ENCODE peak calls at places on chromosome 13, in nine cellular contexts. One of them, this sample, is unnamed.

GRCh38 chr13:64051278-64051677 is 2635.6 kb upstream of the PCDH20 start:
- DNase-seq in neural progenitor cell: no peak
- DNase-seq in K562: no peak
- DNase-seq in A549: no peak
- DNase-seq in PC-3: no peak
- DNase-seq in fibroblast of lung: no peak
- DNase-seq in H9: no peak
- DNase-seq in GM12878: no peak
- DNase-seq in MM.1S: no peak
- DNase-seq in this sample: no peak

GRCh38 chr13:112977525-112977924 is 8.5 kb downstream of the MCF2L start:
- DNase-seq in MM.1S: no peak
- DNase-seq in fibroblast of lung: no peak
- DNase-seq in PC-3: no peak
- DNase-seq in K562: no peak
- DNase-seq in GM12878: no peak
- DNase-seq in A549: no peak
- DNase-seq in H9: no peak
- DNase-seq in neural progenitor cell: no peak
- DNase-seq in this sample: no peak

GRCh38 chr13:42883771-42884170 is 102.4 kb downstream of the FAM216B start:
- DNase-seq in H9: no peak
- DNase-seq in K562: no peak
- DNase-seq in A549: no peak
- DNase-seq in MM.1S: no peak
- DNase-seq in fibroblast of lung: peak
- DNase-seq in PC-3: peak
- DNase-seq in GM12878: no peak
- DNase-seq in neural progenitor cell: peak
- DNase-seq in this sample: peak

GRCh38 chr13:45674908-45675307 is 27.2 kb upstream of the CBY2 start:
- DNase-seq in fibroblast of lung: peak
- DNase-seq in MM.1S: no peak
- DNase-seq in neural progenitor cell: peak
- DNase-seq in H9: no peak
- DNase-seq in GM12878: no peak
- DNase-seq in A549: no peak
- DNase-seq in PC-3: peak
- DNase-seq in K562: no peak
- DNase-seq in this sample: peak

GRCh38 chr13:36192166-36192565 is 22.2 kb downstream of the SOHLH2 start:
- DNase-seq in H9: no peak
- DNase-seq in fibroblast of lung: peak
- DNase-seq in MM.1S: peak
- DNase-seq in neural progenitor cell: no peak
- DNase-seq in GM12878: no peak
- DNase-seq in K562: no peak
- DNase-seq in PC-3: no peak
- DNase-seq in A549: no peak
- DNase-seq in this sample: no peak

GRCh38 chr13:102650444-102650843 is 44.4 kb downstream of the METTL21C start:
- DNase-seq in neural progenitor cell: no peak
- DNase-seq in MM.1S: no peak
- DNase-seq in H9: no peak
- DNase-seq in GM12878: no peak
- DNase-seq in PC-3: no peak
- DNase-seq in K562: no peak
- DNase-seq in fibroblast of lung: no peak
- DNase-seq in A549: no peak
- DNase-seq in this sample: no peak

GRCh38 chr13:48142437-48142836 is 47.5 kb upstream of the MED4 start:
- DNase-seq in neural progenitor cell: no peak
- DNase-seq in K562: no peak
- DNase-seq in PC-3: no peak
- DNase-seq in H9: no peak
- DNase-seq in GM12878: peak
- DNase-seq in fibroblast of lung: no peak
- DNase-seq in MM.1S: peak
- DNase-seq in A549: no peak
- DNase-seq in this sample: no peak

GRCh38 chr13:59890064-59890463 is 273.7 kb downstream of the DIAPH3 start:
- DNase-seq in H9: no peak
- DNase-seq in GM12878: no peak
- DNase-seq in PC-3: no peak
- DNase-seq in MM.1S: no peak
- DNase-seq in K562: no peak
- DNase-seq in fibroblast of lung: no peak
- DNase-seq in A549: no peak
- DNase-seq in neural progenitor cell: no peak
- DNase-seq in this sample: no peak

GRCh38 chr13:113118328-113119021 is 4.1 kb upstream of the F10 start:
- DNase-seq in K562: no peak
- DNase-seq in neural progenitor cell: no peak
- DNase-seq in GM12878: no peak
- DNase-seq in H9: no peak
- DNase-seq in MM.1S: no peak
- DNase-seq in PC-3: no peak
- DNase-seq in fibroblast of lung: no peak
- DNase-seq in A549: no peak
- DNase-seq in this sample: no peak

GRCh38 chr13:67736646-67737420 is 506.7 kb upstream of the PCDH9 start:
- DNase-seq in MM.1S: no peak
- DNase-seq in H9: peak
- DNase-seq in A549: peak
- DNase-seq in PC-3: peak
- DNase-seq in GM12878: no peak
- DNase-seq in fibroblast of lung: peak
- DNase-seq in K562: no peak
- DNase-seq in neural progenitor cell: peak
- DNase-seq in this sample: peak

GRCh38 chr13:64817721-64818120 is 2412.4 kb downstream of the PCDH9 start:
- DNase-seq in neural progenitor cell: no peak
- DNase-seq in H9: no peak
- DNase-seq in GM12878: no peak
- DNase-seq in A549: no peak
- DNase-seq in PC-3: peak
- DNase-seq in fibroblast of lung: peak
- DNase-seq in MM.1S: no peak
- DNase-seq in K562: no peak
- DNase-seq in this sample: peak

GRCh38 chr13:27290715-27291114 is 20.1 kb downstream of the RASL11A start:
- DNase-seq in K562: no peak
- DNase-seq in A549: no peak
- DNase-seq in fibroblast of lung: no peak
- DNase-seq in neural progenitor cell: no peak
- DNase-seq in MM.1S: no peak
- DNase-seq in GM12878: no peak
- DNase-seq in PC-3: no peak
- DNase-seq in H9: peak
- DNase-seq in this sample: no peak

GRCh38 chr13:96391606-96392005 is 301.7 kb downstream of the HS6ST3 start:
- DNase-seq in neural progenitor cell: no peak
- DNase-seq in fibroblast of lung: no peak
- DNase-seq in K562: no peak
- DNase-seq in MM.1S: no peak
- DNase-seq in GM12878: no peak
- DNase-seq in H9: no peak
- DNase-seq in A549: no peak
- DNase-seq in PC-3: no peak
- DNase-seq in this sample: no peak

GRCh38 chr13:96822900-96823299 is 171.4 kb downstream of the OXGR1 start:
- DNase-seq in neural progenitor cell: peak
- DNase-seq in A549: peak
- DNase-seq in MM.1S: peak
- DNase-seq in K562: peak
- DNase-seq in H9: peak
- DNase-seq in fibroblast of lung: peak
- DNase-seq in PC-3: peak
- DNase-seq in GM12878: no peak
- DNase-seq in this sample: no peak

GRCh38 chr13:92948034-92948433 is 278.6 kb upstream of the GPC6 start:
- DNase-seq in fibroblast of lung: no peak
- DNase-seq in A549: no peak
- DNase-seq in PC-3: no peak
- DNase-seq in H9: no peak
- DNase-seq in K562: no peak
- DNase-seq in MM.1S: no peak
- DNase-seq in GM12878: no peak
- DNase-seq in neural progenitor cell: no peak
- DNase-seq in this sample: no peak

GRCh38 chr13:42574435-42575311 is 721 bp downstream of the TNFSF11 start:
- DNase-seq in fibroblast of lung: no peak
- DNase-seq in GM12878: no peak
- DNase-seq in H9: peak
- DNase-seq in K562: no peak
- DNase-seq in PC-3: no peak
- DNase-seq in A549: no peak
- DNase-seq in neural progenitor cell: peak
- DNase-seq in MM.1S: no peak
- DNase-seq in this sample: no peak

GRCh38 chr13:48486362-48486761 is 46.5 kb downstream of the RCBTB2 start:
- DNase-seq in fibroblast of lung: no peak
- DNase-seq in A549: no peak
- DNase-seq in MM.1S: no peak
- DNase-seq in GM12878: no peak
- DNase-seq in neural progenitor cell: no peak
- DNase-seq in PC-3: no peak
- DNase-seq in K562: no peak
- DNase-seq in H9: no peak
- DNase-seq in this sample: no peak

GRCh38 chr13:109314101-109314500 is 472.3 kb downstream of the IRS2 start:
- DNase-seq in K562: no peak
- DNase-seq in fibroblast of lung: no peak
- DNase-seq in neural progenitor cell: no peak
- DNase-seq in PC-3: no peak
- DNase-seq in A549: no peak
- DNase-seq in H9: no peak
- DNase-seq in MM.1S: no peak
- DNase-seq in GM12878: no peak
- DNase-seq in this sample: no peak

GRCh38 chr13:30334663-30335386 is 27.5 kb upstream of the KATNAL1 start:
- DNase-seq in PC-3: peak
- DNase-seq in fibroblast of lung: no peak
- DNase-seq in A549: peak
- DNase-seq in neural progenitor cell: peak
- DNase-seq in K562: peak
- DNase-seq in MM.1S: no peak
- DNase-seq in H9: peak
- DNase-seq in GM12878: no peak
- DNase-seq in this sample: no peak

GRCh38 chr13:49457221-49457620 is 13.1 kb downstream of the SETDB2 start:
- DNase-seq in neural progenitor cell: no peak
- DNase-seq in H9: no peak
- DNase-seq in PC-3: peak
- DNase-seq in MM.1S: no peak
- DNase-seq in GM12878: no peak
- DNase-seq in fibroblast of lung: peak
- DNase-seq in K562: no peak
- DNase-seq in A549: no peak
- DNase-seq in this sample: peak

GRCh38 chr13:46721054-46721453 is 75.9 kb downstream of the ESD start:
- DNase-seq in A549: peak
- DNase-seq in neural progenitor cell: peak
- DNase-seq in MM.1S: peak
- DNase-seq in PC-3: peak
- DNase-seq in H9: no peak
- DNase-seq in GM12878: no peak
- DNase-seq in fibroblast of lung: peak
- DNase-seq in K562: peak
- DNase-seq in this sample: no peak

DNA sequence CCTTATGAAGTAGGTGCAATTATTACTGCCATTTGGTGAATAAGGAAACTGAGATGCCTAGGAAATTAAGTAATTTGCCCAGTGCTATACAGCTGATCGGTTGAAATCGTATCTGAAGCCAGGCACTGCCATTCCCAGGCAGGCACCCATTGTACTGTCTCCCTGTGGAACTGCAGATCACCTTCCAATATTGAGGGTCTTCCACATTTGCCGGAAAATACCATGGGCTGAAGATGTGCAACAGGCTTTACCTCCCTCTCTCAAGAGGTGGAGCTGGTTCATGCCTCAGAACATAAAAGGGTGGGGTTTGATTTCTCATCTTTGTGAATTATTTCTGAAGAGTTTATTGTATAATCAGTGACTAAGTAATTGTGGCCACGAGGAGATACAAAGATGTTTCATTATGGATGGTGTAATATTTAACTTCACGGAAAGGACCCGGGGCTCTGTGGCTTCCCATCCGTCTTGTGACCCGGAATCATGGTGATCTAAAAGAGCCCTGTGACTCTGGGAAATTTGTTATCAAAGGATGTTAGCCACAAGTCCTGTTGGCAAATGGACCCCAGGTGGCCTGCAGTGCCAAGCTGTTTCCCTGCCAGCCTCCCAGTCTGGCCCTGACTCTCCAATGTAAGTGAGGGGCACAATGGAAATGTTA is 230.4 kb downstream of the LACC1 start:
- DNase-seq in K562: no peak
- DNase-seq in MM.1S: no peak
- DNase-seq in A549: peak
- DNase-seq in GM12878: no peak
- DNase-seq in fibroblast of lung: no peak
- DNase-seq in neural progenitor cell: no peak
- DNase-seq in H9: no peak
- DNase-seq in PC-3: peak
- DNase-seq in this sample: no peak
- TF ChIP-seq CTCF in K562: no peak
- TF ChIP-seq CTCF in MM.1S: no peak
- TF ChIP-seq CTCF in A549: no peak
- TF ChIP-seq CTCF in GM12878: no peak
- TF ChIP-seq CTCF in fibroblast of lung: no peak
- TF ChIP-seq CTCF in neural progenitor cell: no peak
- TF ChIP-seq CTCF in H9: no peak
- TF ChIP-seq CTCF in PC-3: no peak
- TF ChIP-seq CTCF in this sample: no peak

GRCh38 chr13:40028446-40028845 is 373.0 kb downstream of the COG6 start:
- DNase-seq in fibroblast of lung: no peak
- DNase-seq in A549: no peak
- DNase-seq in GM12878: no peak
- DNase-seq in H9: no peak
- DNase-seq in MM.1S: no peak
- DNase-seq in PC-3: no peak
- DNase-seq in K562: no peak
- DNase-seq in neural progenitor cell: no peak
- DNase-seq in this sample: no peak
- H3K4me2 ChIP-seq in fibroblast of lung: no peak
- H3K4me2 ChIP-seq in A549: no peak
- H3K4me2 ChIP-seq in GM12878: no peak
- H3K4me2 ChIP-seq in H9: no peak
- H3K4me2 ChIP-seq in MM.1S: no peak
- H3K4me2 ChIP-seq in PC-3: no peak
- H3K4me2 ChIP-seq in K562: no peak
- H3K4me2 ChIP-seq in neural progenitor cell: no peak
- H3K4me2 ChIP-seq in this sample: no peak

GRCh38 chr13:86741762-86742285 is 929.3 kb upstream of the SLITRK5 start:
- DNase-seq in H9: no peak
- DNase-seq in PC-3: peak
- DNase-seq in neural progenitor cell: no peak
- DNase-seq in K562: no peak
- DNase-seq in MM.1S: no peak
- DNase-seq in fibroblast of lung: no peak
- DNase-seq in A549: no peak
- DNase-seq in GM12878: no peak
- DNase-seq in this sample: no peak
- TF ChIP-seq CTCF in H9: peak
- TF ChIP-seq CTCF in PC-3: peak
- TF ChIP-seq CTCF in neural progenitor cell: peak
- TF ChIP-seq CTCF in K562: no peak
- TF ChIP-seq CTCF in MM.1S: no peak
- TF ChIP-seq CTCF in fibroblast of lung: no peak
- TF ChIP-seq CTCF in A549: no peak
- TF ChIP-seq CTCF in GM12878: no peak
- TF ChIP-seq CTCF in this sample: no peak

GRCh38 chr13:24218977-24219376 is 58.5 kb downstream of the SPATA13 start:
- DNase-seq in A549: no peak
- DNase-seq in H9: no peak
- DNase-seq in K562: no peak
- DNase-seq in PC-3: no peak
- DNase-seq in GM12878: no peak
- DNase-seq in neural progenitor cell: no peak
- DNase-seq in fibroblast of lung: no peak
- DNase-seq in MM.1S: no peak
- DNase-seq in this sample: peak
- H3K4me2 ChIP-seq in A549: no peak
- H3K4me2 ChIP-seq in H9: no peak
- H3K4me2 ChIP-seq in K562: no peak
- H3K4me2 ChIP-seq in PC-3: no peak
- H3K4me2 ChIP-seq in GM12878: no peak
- H3K4me2 ChIP-seq in neural progenitor cell: peak
- H3K4me2 ChIP-seq in fibroblast of lung: no peak
- H3K4me2 ChIP-seq in MM.1S: no peak
- H3K4me2 ChIP-seq in this sample: no peak

This sample was measured in astrocyte.